ENCODE peak calls at places on chromosomes 13 and 19, in ten cellular contexts. G, H, L, R, F, I, W, S, A and J are unnamed samples.

GRCh38 chr19:7507884-7508283 is 8.0 kb upstream of the ZNF358 start:
- DNase-seq in G (peak), H (peak), L (peak), R (no peak), F (peak), I (no peak), W (no peak), S (peak), A (peak), J (peak)

GRCh38 chr13:79859756-79860155 is 378.8 kb downstream of the NDFIP2 start:
- DNase-seq in G (no peak), H (no peak), L (no peak), R (no peak), F (no peak), I (no peak), W (no peak), S (no peak), A (no peak), J (no peak)

GRCh38 chr19:5964816-5965565 is 12.9 kb downstream of the RANBP3 start:
- DNase-seq in G (no peak), H (no peak), L (no peak), R (no peak), F (no peak), I (no peak), W (no peak), S (no peak), A (no peak), J (no peak)

GRCh38 chr19:35885225-35885624 is 15.1 kb downstream of the NFKBID start:
- DNase-seq in G (no peak), H (no peak), L (no peak), R (no peak), F (no peak), I (no peak), W (no peak), S (no peak), A (no peak), J (no peak)

GRCh38 chr13:25352230-25352629 is 19.5 kb upstream of the ATP8A2 start:
- DNase-seq in G (no peak), H (no peak), L (no peak), R (no peak), F (no peak), I (no peak), W (no peak), S (no peak), A (no peak), J (no peak)

GRCh38 chr13:73738626-73739025 is 395.6 kb downstream of the KLF12 start:
- DNase-seq in G (peak), H (no peak), L (no peak), R (no peak), F (no peak), I (no peak), W (no peak), S (no peak), A (no peak), J (no peak)

GRCh38 chr13:87814444-87814843 is 143.3 kb downstream of the SLITRK5 start:
- DNase-seq in G (no peak), H (no peak), L (no peak), R (no peak), F (no peak), I (no peak), W (no peak), S (no peak), A (no peak), J (no peak)

GRCh38 chr13:75693227-75693626 is 57.1 kb downstream of the LMO7 start:
- DNase-seq in G (no peak), H (no peak), L (no peak), R (no peak), F (no peak), I (no peak), W (no peak), S (no peak), A (no peak), J (no peak)

GRCh38 chr19:17687857-17688784 is at the start of gene UNC13A:
- DNase-seq in G (peak), H (no peak), L (no peak), R (peak), F (peak), I (no peak), W (no peak), S (no peak), A (peak), J (peak)

GRCh38 chr19:51514866-51515481 is 13.4 kb upstream of the SIGLEC12 start:
- DNase-seq in G (peak), H (no peak), L (peak), R (peak), F (peak), I (no peak), W (no peak), S (peak), A (no peak), J (no peak)

GRCh38 chr13:45695198-45695730 is 6.9 kb upstream of the CBY2 start:
- DNase-seq in G (no peak), H (no peak), L (no peak), R (no peak), F (no peak), I (no peak), W (no peak), S (no peak), A (no peak), J (no peak)

GRCh38 chr19:3202346-3202745 is 16.6 kb downstream of the NCLN start:
- DNase-seq in G (no peak), H (no peak), L (no peak), R (no peak), F (no peak), I (no peak), W (no peak), S (no peak), A (no peak), J (no peak)

GRCh38 chr19:44341794-44342193 is 14.7 kb downstream of the ZNF112 start:
- DNase-seq in G (no peak), H (no peak), L (no peak), R (no peak), F (no peak), I (no peak), W (no peak), S (no peak), A (no peak), J (no peak)

GRCh38 chr13:110478405-110479214 is 82.9 kb downstream of the RAB20 start:
- DNase-seq in G (no peak), H (no peak), L (no peak), R (no peak), F (no peak), I (no peak), W (no peak), S (no peak), A (no peak), J (no peak)

GRCh38 chr13:67048084-67048792 is 181.9 kb downstream of the PCDH9 start:
- DNase-seq in G (peak), H (no peak), L (peak), R (no peak), F (peak), I (no peak), W (no peak), S (peak), A (no peak), J (no peak)

GRCh38 chr19:17752865-17753639 is 1.8 kb downstream of the FCHO1 start:
- DNase-seq in G (no peak), H (no peak), L (no peak), R (no peak), F (no peak), I (no peak), W (no peak), S (no peak), A (no peak), J (no peak)

GRCh38 chr13:53490732-53491131 is 462.1 kb downstream of the OLFM4 start:
- DNase-seq in G (no peak), H (no peak), L (no peak), R (no peak), F (no peak), I (no peak), W (no peak), S (no peak), A (no peak), J (no peak)

GRCh38 chr19:11814707-11815050 is 606 bp downstream of the ZNF440 start:
- DNase-seq in G (peak), H (no peak), L (no peak), R (peak), F (peak), I (no peak), W (no peak), S (peak), A (no peak), J (no peak)

GRCh38 chr19:2477732-2478191 is 1.8 kb downstream of the GADD45B start:
- DNase-seq in G (peak), H (no peak), L (no peak), R (peak), F (no peak), I (no peak), W (peak), S (no peak), A (no peak), J (peak)

GRCh38 chr19:6103217-6103644 is 7.1 kb downstream of the RFX2 start:
- DNase-seq in G (peak), H (peak), L (peak), R (no peak), F (no peak), I (no peak), W (peak), S (peak), A (peak), J (peak)

GRCh38 chr13:109390391-109390790 is 396.0 kb downstream of the IRS2 start:
- DNase-seq in G (no peak), H (no peak), L (no peak), R (no peak), F (no peak), I (no peak), W (no peak), S (no peak), A (no peak), J (no peak)

GRCh38 chr19:42176649-42176989 is 40.9 kb downstream of the DEDD2 start:
- DNase-seq in G (no peak), H (no peak), L (no peak), R (peak), F (peak), I (no peak), W (no peak), S (peak), A (no peak), J (no peak)

GRCh38 chr13:52849727-52850395 is 1.4 kb upstream of the PCDH8 start:
- DNase-seq in G (no peak), H (no peak), L (no peak), R (no peak), F (peak), I (no peak), W (no peak), S (no peak), A (no peak), J (no peak)

GRCh38 chr13:30587231-30587630 is 30.5 kb upstream of the USPL1 start:
- DNase-seq in G (no peak), H (no peak), L (no peak), R (no peak), F (no peak), I (no peak), W (no peak), S (no peak), A (no peak), J (no peak)

GRCh38 chr13:85093808-85094207 is 705.4 kb downstream of the SLITRK6 start:
- DNase-seq in G (no peak), H (peak), L (no peak), R (no peak), F (no peak), I (no peak), W (no peak), S (peak), A (no peak), J (no peak)

GRCh38 chr19:13154241-13154778 is 4.1 kb downstream of the IER2 start:
- DNase-seq in G (peak), H (peak), L (peak), R (peak), F (peak), I (no peak), W (peak), S (peak), A (peak), J (peak)

GRCh38 chr19:45798995-45799517 is 6.4 kb upstream of the DMWD start:
- DNase-seq in G (peak), H (peak), L (peak), R (peak), F (peak), I (no peak), W (no peak), S (peak), A (peak), J (peak)

GRCh38 chr13:36715841-36716240 is 42.0 kb downstream of the SERTM1 start:
- DNase-seq in G (no peak), H (no peak), L (no peak), R (peak), F (no peak), I (no peak), W (no peak), S (no peak), A (no peak), J (no peak)

GRCh38 chr19:611506-611869 is 21.8 kb downstream of the HCN2 start:
- DNase-seq in G (peak), H (no peak), L (peak), R (no peak), F (no peak), I (no peak), W (no peak), S (peak), A (no peak), J (no peak)

GRCh38 chr19:47419037-47419783 is at the start of gene MEIS3:
- DNase-seq in G (no peak), H (no peak), L (no peak), R (peak), F (peak), I (no peak), W (no peak), S (no peak), A (no peak), J (no peak)

GRCh38 chr13:60619461-60619860 is 222.4 kb downstream of the TDRD3 start:
- DNase-seq in G (no peak), H (no peak), L (no peak), R (no peak), F (no peak), I (no peak), W (no peak), S (no peak), A (no peak), J (no peak)

GRCh38 chr13:50225188-50226155 is 210.2 kb downstream of the KCNRG start:
- DNase-seq in G (no peak), H (no peak), L (no peak), R (no peak), F (peak), I (no peak), W (no peak), S (no peak), A (no peak), J (no peak)

GRCh38 chr13:43744630-43745029 is 42.1 kb downstream of the ENOX1 start:
- DNase-seq in G (peak), H (no peak), L (no peak), R (peak), F (no peak), I (no peak), W (no peak), S (no peak), A (no peak), J (no peak)

GRCh38 chr13:26254583-26255102 is 714 bp downstream of the CDK8 start:
- DNase-seq in G (peak), H (peak), L (no peak), R (peak), F (peak), I (no peak), W (peak), S (peak), A (peak), J (peak)

GRCh38 chr13:76879211-76879875 is 6.9 kb downstream of the KCTD12 start:
- DNase-seq in G (peak), H (peak), L (no peak), R (no peak), F (no peak), I (no peak), W (peak), S (peak), A (peak), J (peak)

GRCh38 chr13:20165417-20166257 is 4.8 kb upstream of the GJA3 start:
- DNase-seq in G (peak), H (no peak), L (peak), R (no peak), F (no peak), I (no peak), W (no peak), S (no peak), A (no peak), J (no peak)
- H3K27ac ChIP-seq in G (peak), H (no peak), L (peak), R (no peak), F (no peak), I (no peak), W (no peak), S (no peak), A (no peak), J (no peak)

GRCh38 chr13:20230913-20231838 is 943 bp downstream of the GJB6 start:
- DNase-seq in G (no peak), H (no peak), L (no peak), R (no peak), F (peak), I (no peak), W (no peak), S (no peak), A (no peak), J (no peak)
- H3K4me3 ChIP-seq in G (no peak), H (peak), L (no peak), R (peak), F (peak), I (peak), W (peak), S (no peak), A (peak), J (no peak)

GRCh38 chr19:14561249-14561648 is 10.6 kb downstream of the NDUFB7 start:
- DNase-seq in G (no peak), H (no peak), L (no peak), R (no peak), F (no peak), I (no peak), W (no peak), S (no peak), A (no peak), J (no peak)
- H3K27ac ChIP-seq in G (no peak), H (peak), L (peak), R (peak), F (peak), I (peak), W (no peak), S (no peak), A (peak), J (peak)

GRCh38 chr19:37484406-37485115 is 15.4 kb downstream of the ZNF570 start:
- DNase-seq in G (no peak), H (no peak), L (no peak), R (no peak), F (no peak), I (no peak), W (no peak), S (no peak), A (no peak), J (no peak)
- H3K4me3 ChIP-seq in G (no peak), H (no peak), L (no peak), R (no peak), F (no peak), I (peak), W (no peak), S (no peak), A (no peak), J (no peak)

DNA sequence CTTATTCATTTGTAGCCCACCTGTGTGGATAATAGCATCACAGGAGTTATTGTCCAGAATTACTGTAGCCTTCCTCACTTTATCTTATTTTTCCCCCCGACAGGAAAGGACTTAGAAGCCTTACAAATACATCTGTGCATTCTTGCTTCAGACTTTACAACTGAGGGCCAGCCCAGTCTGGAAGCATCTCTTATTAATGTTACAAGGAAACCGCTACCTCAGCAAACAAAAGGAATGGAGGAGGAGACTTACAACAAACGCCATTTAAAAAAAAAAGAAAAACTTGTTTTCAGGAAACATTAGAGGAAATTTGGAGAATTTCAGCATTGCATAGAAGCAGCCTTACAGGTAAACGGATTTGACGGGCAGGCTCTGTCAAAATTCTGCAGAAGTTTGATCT is 45.2 kb downstream of the GARRE1 start:
- DNase-seq in G (no peak), H (no peak), L (no peak), R (no peak), F (no peak), I (no peak), W (no peak), S (no peak), A (no peak), J (no peak)
- H3K27ac ChIP-seq in G (no peak), H (no peak), L (no peak), R (no peak), F (no peak), I (no peak), W (no peak), S (no peak), A (no peak), J (no peak)

GRCh38 chr13:54536112-54536511 is 1507.5 kb downstream of the OLFM4 start:
- DNase-seq in G (no peak), H (no peak), L (no peak), R (peak), F (peak), I (no peak), W (no peak), S (no peak), A (no peak), J (no peak)
- H3K4me3 ChIP-seq in G (no peak), H (no peak), L (no peak), R (no peak), F (no peak), I (no peak), W (no peak), S (no peak), A (no peak), J (no peak)

GRCh38 chr13:40970803-40971202 is 48.3 kb downstream of the ELF1 start:
- DNase-seq in G (no peak), H (no peak), L (no peak), R (no peak), F (no peak), I (no peak), W (no peak), S (no peak), A (no peak), J (no peak)

GRCh38 chr13:40969169-40969901 is 49.8 kb downstream of the ELF1 start:
- DNase-seq in G (no peak), H (no peak), L (no peak), R (no peak), F (no peak), I (no peak), W (no peak), S (no peak), A (no peak), J (no peak)

GRCh38 chr13:40971321-40971720 is 47.8 kb downstream of the ELF1 start:
- DNase-seq in G (no peak), H (no peak), L (no peak), R (no peak), F (no peak), I (no peak), W (no peak), S (no peak), A (no peak), J (no peak)

GRCh38 chr13:40966298-40966697 is 52.8 kb downstream of the ELF1 start:
- DNase-seq in G (no peak), H (no peak), L (no peak), R (no peak), F (no peak), I (no peak), W (no peak), S (no peak), A (no peak), J (no peak)

GRCh38 chr13:40968416-40969000 is 50.6 kb downstream of the ELF1 start:
- DNase-seq in G (no peak), H (no peak), L (no peak), R (no peak), F (no peak), I (no peak), W (no peak), S (no peak), A (no peak), J (no peak)
- H3K27ac ChIP-seq in G (no peak), H (peak), L (no peak), R (no peak), F (no peak), I (no peak), W (no peak), S (no peak), A (no peak), J (no peak)

GRCh38 chr19:39411832-39412099 is 703 bp upstream of the PLEKHG2 start:
- DNase-seq in G (peak), H (peak), L (peak), R (peak), F (peak), I (no peak), W (peak), S (peak), A (peak), J (peak)
- H3K4me3 ChIP-seq in G (peak), H (peak), L (peak), R (peak), F (peak), I (peak), W (no peak), S (peak), A (peak), J (no peak)

GRCh38 chr13:23621316-23621645 is 51.1 kb downstream of the TNFRSF19 start:
- DNase-seq in G (peak), H (no peak), L (peak), R (no peak), F (no peak), I (no peak), W (no peak), S (peak), A (no peak), J (no peak)

GRCh38 chr13:23622991-23623390 is 52.8 kb downstream of the TNFRSF19 start:
- DNase-seq in G (no peak), H (no peak), L (no peak), R (no peak), F (no peak), I (no peak), W (no peak), S (no peak), A (no peak), J (no peak)

GRCh38 chr13:23620211-23620610 is 50.0 kb downstream of the TNFRSF19 start:
- DNase-seq in G (no peak), H (no peak), L (no peak), R (no peak), F (no peak), I (no peak), W (no peak), S (no peak), A (no peak), J (no peak)

GRCh38 chr13:23619073-23619855 is 49.1 kb downstream of the TNFRSF19 start:
- DNase-seq in G (no peak), H (no peak), L (no peak), R (no peak), F (no peak), I (no peak), W (no peak), S (no peak), A (no peak), J (no peak)

DNA sequence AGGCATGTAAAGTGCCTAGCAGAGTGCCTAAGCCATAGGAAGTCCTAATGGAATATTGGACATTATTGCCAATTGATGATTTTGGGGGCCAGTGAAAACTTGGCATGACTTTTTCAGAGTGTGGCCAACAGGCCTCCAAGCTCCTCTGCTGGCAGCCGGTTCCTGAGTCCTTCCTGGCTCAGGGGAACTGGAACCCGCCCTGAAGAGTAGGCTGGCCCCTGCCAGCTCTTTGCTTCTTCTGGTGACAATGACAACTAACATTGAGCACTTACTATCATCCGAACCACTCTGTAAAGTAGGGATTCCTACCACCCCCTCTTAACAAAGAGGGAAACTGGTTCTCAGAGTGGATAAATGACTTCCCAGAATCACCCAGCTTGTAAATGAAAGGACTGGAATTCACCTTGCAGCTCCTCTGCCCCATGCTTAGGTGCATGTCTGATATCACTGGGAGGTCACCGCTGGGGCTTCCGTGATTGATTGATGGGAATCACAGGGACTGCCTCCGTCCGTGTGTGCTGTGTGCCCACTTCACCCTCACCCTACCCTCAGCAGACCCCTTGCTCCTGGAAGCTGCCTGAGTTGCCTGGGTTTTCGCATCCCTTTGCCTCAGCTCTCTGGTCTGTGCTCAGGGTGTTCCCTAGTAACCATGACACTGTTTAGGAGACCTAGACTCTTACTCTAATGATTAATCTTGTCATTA is 50.6 kb downstream of the TNFRSF19 start:
- DNase-seq in G (no peak), H (no peak), L (no peak), R (no peak), F (no peak), I (no peak), W (no peak), S (no peak), A (no peak), J (no peak)
- H3K27ac ChIP-seq in G (peak), H (no peak), L (peak), R (peak), F (no peak), I (no peak), W (no peak), S (peak), A (no peak), J (no peak)